ENCODE peak calls at places on chromosomes 4 and X, in eight cellular contexts. K is endothelial cell of umbilical vein, G is K562, Y is H1, H is HCT116, D is fibroblast of lung, X is mammary epithelial cell, I is GM23248. L is an unnamed sample.

GRCh38 chr4:57163530-57164459 is 53.6 kb upstream of the IGFBP7 start:
- DNase-seq in H (peak; percentile 43), Y (peak; percentile 83), D (peak; percentile 81), K (peak; percentile 95), I (peak; percentile 90), X (peak; percentile 74), G (peak; percentile 84), L (peak; percentile 89)

GRCh38 chr4:10185518-10186227 is 69.1 kb upstream of the WDR1 start:
- DNase-seq in D (no peak), X (no peak), G (peak; percentile 93), K (peak; percentile 2), I (no peak), Y (no peak), H (no peak), L (no peak)

GRCh38 chrX:115023139-115023538 is 5.7 kb upstream of the IL13RA2 start:
- DNase-seq in G (peak; percentile 13), Y (no peak), D (peak; percentile 87), X (peak; percentile 90), H (peak; percentile 15), I (peak; percentile 78), K (peak; percentile 92), L (no peak)

GRCh38 chr4:80434238-80434637 is 98.7 kb downstream of the CFAP299 start:
- DNase-seq in I (peak; percentile 30), G (no peak), Y (no peak), X (no peak), D (peak; percentile 78), K (no peak), H (no peak), L (no peak)

GRCh38 chrX:106999002-106999975 is 723 bp downstream of the MORC4 start:
- DNase-seq in X (peak; percentile 47), D (peak; percentile 56), I (peak; percentile 77), Y (no peak), G (peak; percentile 6), K (peak; percentile 54), H (peak; percentile 22), L (peak; percentile 60)

GRCh38 chr4:78926825-78927224 is 12.4 kb downstream of the PAQR3 start:
- DNase-seq in D (no peak), Y (no peak), X (no peak), H (no peak), K (no peak), G (no peak), I (no peak), L (no peak)

GRCh38 chr4:140151700-140152014 is 2.3 kb downstream of the MAML3 start:
- DNase-seq in X (peak; percentile 79), D (peak; percentile 92), I (peak; percentile 84), G (peak; percentile 80), K (peak; percentile 95), Y (peak; percentile 64), H (peak; percentile 75), L (peak; percentile 95)

GRCh38 chr4:79255793-79256192 is 70.1 kb downstream of the NAA11 start:
- DNase-seq in K (no peak), D (no peak), Y (no peak), X (no peak), G (peak; percentile 36), H (no peak), I (no peak), L (peak; percentile 64)

GRCh38 chrX:44144491-44144890 is 171.3 kb upstream of the NDP start:
- DNase-seq in Y (no peak), I (no peak), G (no peak), D (no peak), H (no peak), K (no peak), X (no peak), L (peak; percentile 1)

GRCh38 chr4:168645933-168646768 is 149.3 kb downstream of the PALLD start:
- DNase-seq in Y (no peak), D (no peak), K (no peak), I (no peak), H (no peak), G (no peak), X (no peak), L (no peak)

GRCh38 chr4:168641811-168642140 is 144.9 kb downstream of the PALLD start:
- DNase-seq in X (no peak), H (no peak), Y (no peak), D (no peak), I (no peak), K (no peak), G (no peak), L (no peak)

GRCh38 chr4:168643796-168644159 is 146.9 kb downstream of the PALLD start:
- DNase-seq in H (no peak), K (no peak), G (no peak), Y (no peak), I (no peak), D (no peak), X (no peak), L (no peak)

GRCh38 chr4:168639914-168640313 is 143.1 kb downstream of the PALLD start:
- DNase-seq in Y (no peak), D (no peak), X (no peak), H (no peak), G (no peak), K (no peak), I (no peak), L (no peak)

GRCh38 chr4:168643083-168643795 is 146.4 kb downstream of the PALLD start:
- DNase-seq in K (peak; percentile 66), I (peak; percentile 40), H (no peak), D (peak; percentile 53), G (no peak), Y (no peak), X (no peak), L (no peak)
- H3K27ac ChIP-seq in K (no peak overlapping the region), I (no peak overlapping the region), H (peak overlapping the region; percentile 94), D (no peak overlapping the region), G (no peak overlapping the region), Y (no peak overlapping the region), X (no peak overlapping the region), L (no peak overlapping the region)

GRCh38 chrX:112839856-112840255 is 775 bp downstream of the AMOT start:
- DNase-seq in X (no peak), G (no peak), Y (no peak), H (no peak), K (no peak), I (no peak), D (no peak), L (peak; percentile 9)

GRCh38 chrX:112840382-112841113 is at the start of gene AMOT:
- DNase-seq in Y (peak; percentile 58), K (peak; percentile 77), D (peak; percentile 75), I (peak; percentile 68), H (peak; percentile 42), G (peak; percentile 42), X (peak; percentile 26), L (peak; percentile 96)

GRCh38 chrX:112841820-112842157 is 1.2 kb upstream of the AMOT start:
- DNase-seq in G (no peak), H (no peak), X (no peak), I (no peak), D (no peak), K (no peak), Y (no peak), L (no peak)

GRCh38 chrX:112844250-112844649 is 3.6 kb upstream of the AMOT start:
- DNase-seq in D (peak; percentile 53), G (no peak), K (no peak), H (no peak), Y (no peak), X (no peak), I (peak; percentile 26), L (peak; percentile 27)

DNA sequence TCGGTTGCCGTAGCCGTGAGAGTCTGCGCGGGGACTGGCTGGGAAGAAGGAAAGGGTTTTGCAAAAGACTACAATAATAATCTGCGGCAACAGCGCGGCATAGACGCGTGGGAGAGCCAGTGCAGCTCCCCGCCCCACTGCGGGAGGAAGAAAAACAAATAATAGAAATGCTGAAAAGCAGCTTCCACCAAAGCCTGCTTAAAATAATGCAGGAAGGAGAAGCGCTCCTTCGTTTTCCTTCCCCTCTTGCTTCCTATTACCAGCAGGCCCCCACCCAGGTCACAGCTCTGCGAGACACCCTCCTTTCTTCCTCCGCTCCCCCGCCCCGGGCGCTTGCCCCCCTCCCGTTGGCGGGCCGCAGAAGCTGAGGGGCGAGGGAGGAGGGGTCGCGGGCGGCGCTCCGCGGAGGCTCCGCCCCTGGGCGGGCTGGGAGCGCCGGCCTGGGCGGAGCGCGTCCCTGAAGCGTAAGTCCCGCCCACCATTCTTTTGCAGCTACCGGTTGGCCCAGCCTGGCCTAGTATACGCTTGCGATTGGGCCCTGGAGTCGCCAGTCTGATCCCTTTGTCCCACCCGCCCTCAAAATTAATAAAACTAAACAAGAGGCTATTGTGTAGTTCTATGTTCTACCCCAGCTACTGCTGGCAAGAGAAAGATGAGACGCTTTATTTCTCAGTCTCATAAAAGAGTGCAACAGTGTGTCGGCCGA is 636 bp upstream of the AMOT start:
- DNase-seq in X (peak; percentile 51), I (peak; percentile 91), D (peak; percentile 82), G (peak; percentile 72), H (peak; percentile 68), Y (peak; percentile 50), K (peak; percentile 81), L (peak; percentile 96)
- TF ChIP-seq EZH2 in X (no peak), I (no peak), D (no peak), G (no peak), H (no peak), Y (no peak), K (no peak), L (no peak)

GRCh38 chr4:176889776-176890175 is 97.1 kb upstream of the VEGFC start:
- DNase-seq in G (no peak), I (no peak), H (no peak), D (no peak), X (no peak), K (no peak), Y (no peak), L (no peak)
- H3K9ac ChIP-seq in G (no peak overlapping the region), I (no peak overlapping the region), H (no peak overlapping the region), D (no peak overlapping the region), X (no peak overlapping the region), K (no peak overlapping the region), Y (no peak overlapping the region), L (no peak overlapping the region)

GRCh38 chrX:22698151-22698550 is 301.6 kb upstream of the DDX53 start:
- DNase-seq in G (no peak), D (no peak), Y (no peak), K (peak; percentile 62), I (no peak), H (no peak), X (no peak), L (no peak)

GRCh38 chrX:22699591-22700091 is 300.1 kb upstream of the DDX53 start:
- DNase-seq in I (peak; percentile 87), G (no peak), K (peak; percentile 78), D (peak; percentile 86), H (no peak), Y (no peak), X (no peak), L (no peak)
- H3K27ac ChIP-seq in I (peak overlapping the region; percentile 97), G (no peak overlapping the region), K (peak overlapping the region; percentile 35), D (peak overlapping the region; percentile 56), H (no peak overlapping the region), Y (no peak overlapping the region), X (no peak overlapping the region), L (no peak overlapping the region)

GRCh38 chrX:153819398-153820083 is 10.8 kb downstream of the PDZD4 start:
- DNase-seq in I (no peak), D (no peak), K (no peak), Y (no peak), G (no peak), H (no peak), X (no peak), L (no peak)

GRCh38 chrX:153816821-153817220 is 13.5 kb downstream of the PDZD4 start:
- DNase-seq in H (no peak), G (peak; percentile 60), K (no peak), I (no peak), D (no peak), Y (no peak), X (no peak), L (no peak)

GRCh38 chrX:153820601-153821000 is 9.7 kb downstream of the PDZD4 start:
- DNase-seq in I (no peak), D (no peak), K (no peak), Y (no peak), X (no peak), H (no peak), G (no peak), L (no peak)

GRCh38 chrX:153817291-153817690 is 13.1 kb downstream of the PDZD4 start:
- DNase-seq in Y (no peak), G (no peak), I (no peak), D (no peak), X (no peak), K (no peak), H (no peak), L (no peak)

GRCh38 chrX:153818571-153819397 is 11.6 kb downstream of the PDZD4 start:
- DNase-seq in K (peak; percentile 23), G (peak; percentile 71), H (no peak), Y (no peak), D (no peak), I (peak; percentile 43), X (no peak), L (peak; percentile 85)
- TF ChIP-seq EZH2 in K (no peak), G (no peak), H (no peak), Y (no peak), D (no peak), I (no peak), X (no peak), L (no peak)